ENCODE peak calls at places on chromosomes 16 and 17, in six cellular contexts. S is breast epithelium, X is A549, P is adrenal gland, R is HCT116, T is transverse colon. D is an unnamed sample.

GRCh38 chr17:40443988-40444899 is 994 bp downstream of the IGFBP4 start:
- DNase-seq in X (no peak), S (no peak), R (no peak), T (peak; percentile 27), P (no peak), D (no peak)

GRCh38 chr16:56997264-56997663 is 7.9 kb downstream of the NLRC5 start:
- DNase-seq in P (no peak), T (no peak), S (no peak), X (no peak), R (no peak), D (no peak)

GRCh38 chr16:85248857-85249256 is 136.6 kb upstream of the CIBAR2 start:
- DNase-seq in R (no peak), T (no peak), S (no peak), X (no peak), P (no peak), D (no peak)

GRCh38 chr16:921321-921905 is 49.4 kb downstream of the LMF1 start:
- DNase-seq in P (no peak), S (no peak), X (no peak), T (no peak), R (no peak), D (no peak)

GRCh38 chr17:59734226-59734625 is 26.8 kb downstream of the VMP1 start:
- DNase-seq in R (no peak), X (no peak), S (no peak), P (no peak), T (peak; percentile 47), D (no peak)

GRCh38 chr17:44581868-44582267 is 24.6 kb downstream of the FZD2 start:
- DNase-seq in P (no peak), S (no peak), T (no peak), X (peak; percentile 68), R (peak; percentile 19), D (no peak)

GRCh38 chr17:45650601-45651000 is 133.5 kb upstream of the CRHR1 start:
- DNase-seq in T (no peak), S (no peak), P (no peak), R (no peak), X (no peak), D (no peak)

GRCh38 chr17:73865825-73866224 is 221.6 kb upstream of the SDK2 start:
- DNase-seq in T (no peak), S (no peak), R (no peak), P (no peak), X (no peak), D (no peak)

GRCh38 chr17:58388302-58389190 is 28.8 kb downstream of the RNF43 start:
- DNase-seq in T (no peak), S (no peak), X (no peak), R (no peak), P (no peak), D (no peak)

GRCh38 chr16:89257281-89257731 is 39.8 kb downstream of the ZNF778 start:
- DNase-seq in R (no peak), P (no peak), T (no peak), X (no peak), S (no peak), D (no peak)

GRCh38 chr16:70395345-70395901 is 43.5 kb downstream of the ST3GAL2 start:
- DNase-seq in R (no peak), T (peak; percentile 89), P (peak; percentile 76), S (peak; percentile 65), X (peak; percentile 65), D (peak; percentile 56)

GRCh38 chr17:81053043-81053970 is 18.4 kb downstream of the BAIAP2 start:
- DNase-seq in S (no peak), P (no peak), T (no peak), X (no peak), R (no peak), D (no peak)

GRCh38 chr16:68668266-68668665 is 23.2 kb downstream of the CDH3 start:
- DNase-seq in S (no peak), P (no peak), R (no peak), T (no peak), X (no peak), D (no peak)

GRCh38 chr16:23962001-23962400 is 126.2 kb downstream of the PRKCB start:
- DNase-seq in X (no peak), S (no peak), R (no peak), P (no peak), T (no peak), D (no peak)

GRCh38 chr16:84294196-84295142 is at the start of gene WFDC1:
- DNase-seq in X (no peak), T (no peak), R (no peak), P (peak; percentile 44), S (no peak), D (no peak)

GRCh38 chr17:56173026-56173425 is 19.8 kb downstream of the ANKFN1 start:
- DNase-seq in T (no peak), S (no peak), R (no peak), X (no peak), P (no peak), D (no peak)

GRCh38 chr17:9239821-9240658 is 218.7 kb downstream of the NTN1 start:
- DNase-seq in S (peak; percentile 73), R (peak; percentile 6), P (peak; percentile 82), X (peak; percentile 66), T (peak; percentile 78), D (no peak)

GRCh38 chr17:36545093-36545464 is 360 bp downstream of the GGNBP2 start:
- DNase-seq in T (no peak), X (peak; percentile 58), P (no peak), R (no peak), S (no peak), D (no peak)

GRCh38 chr16:65658339-65659275 is 536.7 kb upstream of the CDH11 start:
- DNase-seq in P (peak; percentile 24), S (no peak), R (no peak), T (no peak), X (no peak), D (peak; percentile 38)

GRCh38 chr16:11572301-11572995 is 14.3 kb downstream of the LITAF start:
- DNase-seq in R (no peak), S (no peak), P (no peak), X (no peak), T (peak; percentile 32), D (no peak)

GRCh38 chr17:34220776-34221390 is 34.2 kb upstream of the CCL2 start:
- DNase-seq in T (no peak), P (no peak), R (no peak), X (no peak), S (no peak), D (no peak)

GRCh38 chr17:34222732-34223486 is 32.2 kb upstream of the CCL2 start:
- DNase-seq in T (no peak), X (no peak), P (no peak), R (no peak), S (no peak), D (no peak)

GRCh38 chr17:34220045-34220775 is 34.9 kb upstream of the CCL2 start:
- DNase-seq in R (no peak), S (no peak), X (no peak), P (no peak), T (no peak), D (no peak)

GRCh38 chr17:34218757-34219156 is 36.3 kb upstream of the CCL2 start:
- DNase-seq in R (no peak), X (no peak), S (no peak), T (no peak), P (no peak), D (no peak)
- TF ChIP-seq POLR2A in R (no peak), X (no peak), S (no peak), T (no peak), P (no peak), D (no peak)

GRCh38 chr17:76384222-76384986 is at the start of gene SPHK1:
- DNase-seq in R (peak; percentile 51), X (peak; percentile 90), T (peak; percentile 76), P (peak; percentile 50), S (no peak), D (peak; percentile 87)
- TF ChIP-seq POLR2A in R (peak; percentile 53), X (peak; percentile 55), T (peak; percentile 11), P (no peak), S (peak; percentile 31), D (peak; percentile 43)

GRCh38 chr16:46787909-46788308 is 39.8 kb upstream of the MYLK3 start:
- DNase-seq in R (no peak), P (no peak), T (no peak), S (no peak), X (no peak), D (no peak)

GRCh38 chr16:46790599-46791270 is 40.2 kb downstream of the C16orf87 start:
- DNase-seq in R (no peak), S (no peak), T (no peak), X (no peak), P (no peak), D (no peak)

GRCh38 chr16:46793841-46794240 is 37.1 kb downstream of the C16orf87 start:
- DNase-seq in T (no peak), P (no peak), R (no peak), S (no peak), X (no peak), D (no peak)

GRCh38 chr16:46789075-46789474 is 40.9 kb upstream of the MYLK3 start:
- DNase-seq in S (no peak), R (no peak), P (no peak), T (no peak), X (no peak), D (no peak)

DNA sequence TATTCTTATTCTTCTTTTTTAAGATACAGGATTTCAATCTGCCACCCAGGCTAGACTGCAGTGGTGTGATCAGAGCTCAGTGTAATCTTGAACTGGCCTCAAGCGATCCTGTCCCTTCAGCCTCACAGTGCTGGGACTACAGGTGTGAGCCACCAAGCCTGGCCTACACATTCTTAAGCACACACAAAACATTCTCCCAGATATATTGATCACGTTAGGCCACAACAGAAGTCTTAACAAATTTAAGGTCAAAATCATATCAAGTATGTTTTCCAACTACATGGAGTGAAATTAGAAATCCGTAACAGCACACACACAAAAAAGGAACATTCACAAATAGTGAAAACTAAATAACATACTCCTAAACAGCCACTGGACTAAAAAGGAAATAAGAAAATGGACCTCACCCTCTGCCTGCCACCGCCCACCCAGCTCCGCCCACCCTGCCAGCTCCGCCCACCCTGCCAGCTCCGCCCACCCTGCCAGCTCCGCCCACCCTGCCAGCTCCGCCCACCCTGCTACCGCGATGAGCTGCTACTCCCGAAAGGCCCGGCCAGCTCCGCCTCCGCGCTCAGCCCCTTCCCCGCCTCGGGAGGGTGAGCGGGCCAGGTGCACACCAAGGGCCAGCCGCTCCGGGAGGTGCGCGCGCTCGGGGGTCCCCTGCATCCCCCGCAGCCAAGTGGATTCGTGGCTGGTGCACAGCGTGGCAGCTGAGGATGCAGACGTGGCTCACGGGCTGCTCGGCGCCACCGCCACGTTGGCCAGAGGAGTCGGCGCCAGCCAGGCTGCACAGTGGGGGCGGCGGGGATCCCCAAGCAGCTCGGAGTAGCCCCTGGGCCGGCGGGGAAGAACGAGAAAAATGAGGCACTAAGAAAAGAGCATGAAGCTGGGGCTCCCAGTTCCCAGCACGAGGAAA is 41.2 kb downstream of the C16orf87 start:
- DNase-seq in R (no peak), P (peak; percentile 82), S (peak; percentile 70), X (peak; percentile 54), T (peak; percentile 83), D (peak; percentile 78)
- TF ChIP-seq POLR2A in R (no peak), P (no peak), S (no peak), X (peak; percentile 78), T (peak; percentile 39), D (peak; percentile 80)

GRCh38 chr17:42999003-42999525 is 845 bp downstream of the RPL27 start:
- DNase-seq in P (no peak), S (no peak), R (no peak), T (no peak), X (no peak), D (no peak)

GRCh38 chr17:42997984-42998938 is at the start of gene RPL27:
- DNase-seq in T (peak; percentile 99), P (peak; percentile 100), S (peak; percentile 97), X (peak; percentile 96), R (peak; percentile 100), D (peak; percentile 71)

GRCh38 chr17:43006639-43007551 is at the start of gene IFI35:
- DNase-seq in R (peak; percentile 42), X (peak; percentile 80), S (peak; percentile 86), P (peak; percentile 92), T (peak; percentile 93), D (no peak)

GRCh38 chr17:43003542-43004172 is 2.9 kb upstream of the IFI35 start:
- DNase-seq in R (peak; percentile 61), T (no peak), S (no peak), X (no peak), P (peak; percentile 65), D (no peak)
- TF ChIP-seq POLR2A in R (no peak), T (no peak), S (no peak), X (no peak), P (no peak), D (no peak)

D was measured in H54.